ENCODE peak calls at places on chromosome 2, in six cellular contexts. F is CD8-positive, alpha-beta memory T cell; Y is activated naive CD4-positive, alpha-beta T cell treated with anti-CD3 and anti-CD28 coated beads for 36 hours; P is ovary; Z is Kasumi-1; C is stimulated activated CD4-positive, alpha-beta T cell treated with anti-CD3 and anti-CD28 coated beads, Interleukin-2, amount 100 ng/mL, for 24 hours. R is an unnamed sample.

GRCh38 chr2:183113630-183114029 is 10.6 kb upstream of the NUP35 start:
- DNase-seq in F (no peak), Y (no peak), P (no peak), Z (no peak), C (no peak), R (no peak)

GRCh38 chr2:33069894-33070651 is 123.3 kb downstream of the LTBP1 start:
- DNase-seq in F (no peak), Y (peak), P (no peak), Z (no peak), C (peak), R (peak)

GRCh38 chr2:20195431-20195830 is 29.5 kb downstream of the SDC1 start:
- DNase-seq in F (no peak), Y (no peak), P (no peak), Z (no peak), C (no peak), R (no peak)

GRCh38 chr2:159078443-159078842 is 110.0 kb downstream of the TANC1 start:
- DNase-seq in F (no peak), Y (no peak), P (no peak), Z (no peak), C (no peak), R (no peak)

GRCh38 chr2:55861733-55862132 is 61.8 kb downstream of the EFEMP1 start:
- DNase-seq in F (no peak), Y (no peak), P (peak), Z (no peak), C (no peak), R (no peak)

GRCh38 chr2:184039493-184039892 is 558.8 kb upstream of the ZNF804A start:
- DNase-seq in F (no peak), Y (no peak), P (no peak), Z (no peak), C (no peak), R (no peak)

GRCh38 chr2:10536569-10537133 is 88.5 kb upstream of the ODC1 start:
- DNase-seq in F (no peak), Y (no peak), P (no peak), Z (no peak), C (no peak), R (no peak)

GRCh38 chr2:60439219-60439974 is 114.1 kb downstream of the BCL11A start:
- DNase-seq in F (no peak), Y (no peak), P (no peak), Z (peak), C (no peak), R (no peak)

GRCh38 chr2:101135412-101136296 is 15.5 kb downstream of the TBC1D8 start:
- DNase-seq in F (no peak), Y (no peak), P (no peak), Z (no peak), C (no peak), R (no peak)

GRCh38 chr2:111226797-111227700 is 106.3 kb downstream of the BCL2L11 start:
- DNase-seq in F (no peak), Y (no peak), P (no peak), Z (peak), C (no peak), R (no peak)

GRCh38 chr2:206023183-206023582 is 62.8 kb downstream of the INO80D start:
- DNase-seq in F (no peak), Y (no peak), P (no peak), Z (no peak), C (no peak), R (no peak)

GRCh38 chr2:45177870-45178269 is 168.6 kb upstream of the SIX2 start:
- DNase-seq in F (no peak), Y (no peak), P (no peak), Z (no peak), C (no peak), R (no peak)

GRCh38 chr2:235538989-235539388 is 45.1 kb downstream of the AGAP1 start:
- DNase-seq in F (no peak), Y (no peak), P (no peak), Z (no peak), C (no peak), R (no peak)

GRCh38 chr2:127857494-127857818 is 499 bp downstream of the POLR2D start:
- DNase-seq in F (no peak), Y (peak), P (no peak), Z (no peak), C (peak), R (peak)

GRCh38 chr2:73114273-73114867 is 1.6 kb upstream of the RAB11FIP5 start:
- DNase-seq in F (no peak), Y (no peak), P (no peak), Z (no peak), C (no peak), R (no peak)

GRCh38 chr2:58428553-58429284 is 187.6 kb upstream of the FANCL start:
- DNase-seq in F (no peak), Y (no peak), P (peak), Z (no peak), C (peak), R (no peak)

GRCh38 chr2:149743842-149744468 is 156.4 kb upstream of the MMADHC start:
- DNase-seq in F (no peak), Y (no peak), P (no peak), Z (no peak), C (no peak), R (no peak)

GRCh38 chr2:203280428-203281064 is 41.7 kb downstream of the CYP20A1 start:
- DNase-seq in F (no peak), Y (no peak), P (no peak), Z (no peak), C (no peak), R (no peak)

GRCh38 chr2:30511122-30512083 is 64.4 kb downstream of the LCLAT1 start:
- DNase-seq in F (no peak), Y (no peak), P (peak), Z (no peak), C (no peak), R (no peak)

GRCh38 chr2:98087447-98088065 is 589 bp downstream of the VWA3B start:
- DNase-seq in F (no peak), Y (no peak), P (no peak), Z (no peak), C (no peak), R (no peak)

GRCh38 chr2:226093364-226093763 is 693.9 kb downstream of the NYAP2 start:
- DNase-seq in F (no peak), Y (no peak), P (no peak), Z (no peak), C (no peak), R (no peak)

GRCh38 chr2:203177361-203177760 is 61.5 kb upstream of the CYP20A1 start:
- DNase-seq in F (no peak), Y (no peak), P (no peak), Z (no peak), C (no peak), R (no peak)

GRCh38 chr2:226862623-226863022 is 26.8 kb downstream of the RHBDD1 start:
- DNase-seq in F (no peak), Y (no peak), P (no peak), Z (no peak), C (no peak), R (no peak)

GRCh38 chr2:11697103-11697871 is 27.3 kb upstream of the NTSR2 start:
- DNase-seq in F (no peak), Y (no peak), P (peak), Z (peak), C (no peak), R (no peak)

GRCh38 chr2:48914477-48915077 is 159.1 kb upstream of the LHCGR start:
- DNase-seq in F (no peak), Y (no peak), P (no peak), Z (peak), C (no peak), R (no peak)

GRCh38 chr2:132589060-132589765 is 80.8 kb downstream of the LYPD1 start:
- DNase-seq in F (no peak), Y (no peak), P (no peak), Z (no peak), C (no peak), R (no peak)

GRCh38 chr2:96153991-96154431 is 8.8 kb upstream of the DUSP2 start:
- DNase-seq in F (no peak), Y (no peak), P (no peak), Z (no peak), C (no peak), R (no peak)